ENCODE peak calls at places on chromosome X, in eight cellular contexts. N is fibroblast of villous mesenchyme; Y is PC-3; A is dorsolateral prefrontal cortex; U is psoas muscle; Z is CD8-positive, alpha-beta T cell; P is HFF-Myc; F is HepG2. E is an unnamed sample.

GRCh38 chrX:133246921-133247320 is 28.8 kb upstream of the TFDP3 start:
- DNase-seq in N (no peak), A (no peak), P (no peak), Y (no peak), F (no peak), Z (no peak), U (no peak), E (no peak)

GRCh38 chrX:107775734-107776511 is at the start of gene TSC22D3:
- DNase-seq in U (peak), N (peak), Y (peak), Z (peak), A (peak), F (peak), P (no peak), E (no peak)

GRCh38 chrX:85922821-85923220 is 124.5 kb downstream of the CHM start:
- DNase-seq in Z (no peak), P (no peak), A (no peak), U (no peak), F (no peak), N (peak), Y (peak), E (peak)

GRCh38 chrX:55088795-55089489 is at the start of gene PAGE2:
- DNase-seq in A (no peak), N (no peak), Y (no peak), U (no peak), P (no peak), F (no peak), Z (no peak), E (no peak)

GRCh38 chrX:40085086-40085551 is 12.6 kb downstream of the BCOR start:
- DNase-seq in N (peak), F (no peak), U (no peak), P (no peak), A (no peak), Z (no peak), Y (peak), E (peak)

GRCh38 chrX:257681-258289 is 23.4 kb upstream of the PLCXD1 start:
- DNase-seq in P (no peak), N (no peak), F (peak), Y (no peak), Z (no peak), A (no peak), U (no peak), E (no peak)

GRCh38 chrX:11665144-11666040 is at the start of gene ARHGAP6:
- DNase-seq in P (no peak), F (no peak), Z (no peak), N (peak), U (peak), A (no peak), Y (peak), E (peak)

GRCh38 chrX:68710870-68711576 is 63.6 kb downstream of the STARD8 start:
- DNase-seq in Z (no peak), F (peak), A (no peak), P (no peak), Y (peak), N (peak), U (peak), E (peak)

GRCh38 chrX:8879750-8880149 is 78.6 kb upstream of the FAM9A start:
- DNase-seq in Y (peak), U (no peak), Z (peak), P (no peak), F (peak), A (no peak), N (peak), E (no peak)

GRCh38 chrX:131675596-131676194 is 131.8 kb downstream of the OR13H1 start:
- DNase-seq in F (peak), A (no peak), P (no peak), N (peak), U (no peak), Y (peak), Z (no peak), E (no peak)

GRCh38 chrX:45788941-45789348 is 588.3 kb upstream of the DIPK2B start:
- DNase-seq in A (no peak), Y (no peak), P (no peak), N (no peak), F (no peak), U (peak), Z (no peak), E (no peak)

GRCh38 chrX:21373637-21374162 is 518 bp upstream of the CNKSR2 start:
- DNase-seq in F (no peak), Y (no peak), P (no peak), U (no peak), N (no peak), A (peak), Z (no peak), E (no peak)

GRCh38 chrX:115539841-115540240 is 21.1 kb upstream of the PLS3 start:
- DNase-seq in Z (no peak), Y (no peak), P (no peak), U (no peak), F (no peak), N (peak), A (no peak), E (no peak)

GRCh38 chrX:93422693-93423092 is 250.7 kb downstream of the NAP1L3 start:
- DNase-seq in F (peak), Y (peak), Z (no peak), P (no peak), A (no peak), U (no peak), N (no peak), E (no peak)

GRCh38 chrX:54921427-54922021 is 900 bp downstream of the TRO start:
- DNase-seq in P (peak), F (peak), Y (no peak), Z (peak), N (peak), A (peak), U (peak), E (peak)

GRCh38 chrX:75226280-75226679 is 47.6 kb upstream of the UPRT start:
- DNase-seq in P (no peak), F (no peak), U (no peak), Z (no peak), A (no peak), Y (no peak), N (no peak), E (no peak)

GRCh38 chrX:112866175-112866574 is 25.5 kb upstream of the AMOT start:
- DNase-seq in N (no peak), Z (no peak), A (no peak), Y (peak), U (no peak), F (no peak), P (no peak), E (no peak)

GRCh38 chrX:83759872-83760271 is 101.1 kb upstream of the CYLC1 start:
- DNase-seq in Z (no peak), U (no peak), P (no peak), A (no peak), F (peak), N (no peak), Y (peak), E (no peak)

GRCh38 chrX:39883664-39884063 is 214.1 kb downstream of the BCOR start:
- DNase-seq in N (no peak), Y (no peak), U (no peak), P (no peak), F (no peak), Z (no peak), A (no peak), E (no peak)

GRCh38 chrX:119763175-119763574 is 4.8 kb downstream of the SOWAHD start:
- DNase-seq in N (peak), A (no peak), Z (no peak), Y (no peak), P (no peak), F (no peak), U (no peak), E (peak)

GRCh38 chrX:15151267-15152196 is 118.4 kb downstream of the ASB9 start:
- DNase-seq in N (no peak), U (no peak), A (no peak), P (no peak), Y (peak), F (no peak), Z (peak), E (no peak)

GRCh38 chrX:69038826-69039225 is 126.4 kb downstream of the PJA1 start:
- DNase-seq in Y (no peak), N (no peak), F (no peak), P (no peak), U (no peak), A (no peak), Z (no peak), E (no peak)

GRCh38 chrX:20514358-20514757 is 247.6 kb upstream of the RPS6KA3 start:
- DNase-seq in Y (peak), F (peak), Z (no peak), U (no peak), A (no peak), P (peak), N (peak), E (no peak)

DNA sequence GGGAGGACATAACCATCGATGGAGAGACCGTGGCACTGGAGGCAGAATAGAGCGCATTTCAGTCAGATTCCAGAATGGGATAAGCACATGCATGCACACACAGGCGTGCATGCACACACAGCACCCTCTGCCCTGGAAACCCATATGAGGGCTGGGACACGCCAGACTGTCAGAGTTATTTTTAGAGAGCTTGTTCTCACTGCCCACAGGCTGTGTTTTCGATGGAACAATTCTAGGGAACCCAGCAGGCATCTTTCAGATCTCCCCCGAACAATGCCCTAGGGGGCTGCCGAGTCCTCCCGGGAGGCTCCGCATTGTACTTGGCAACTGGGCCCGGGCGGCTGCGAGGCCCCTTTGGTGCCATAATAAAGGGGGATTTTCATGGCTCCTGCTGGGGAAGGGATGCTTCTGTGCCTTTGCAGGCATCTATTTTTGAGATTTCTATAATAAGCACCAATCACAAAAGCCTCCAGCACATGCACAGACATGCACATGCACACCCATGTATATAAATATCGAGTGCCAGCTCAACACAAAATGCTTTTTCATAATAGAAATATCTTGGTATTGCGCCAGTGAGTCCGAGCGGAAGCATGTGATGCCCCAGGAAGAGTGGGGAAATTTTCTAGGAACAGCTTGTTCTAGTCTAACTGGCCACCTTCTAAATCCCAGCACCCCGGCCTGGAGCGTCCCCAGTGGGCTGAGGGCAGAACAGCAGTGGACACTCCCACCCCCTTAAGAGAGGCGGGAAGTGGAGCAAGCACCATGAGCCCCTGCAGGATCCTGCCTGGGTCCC is 88.6 kb downstream of the PHKA2 start:
- DNase-seq in F (no peak), U (peak), A (no peak), P (no peak), Y (no peak), N (no peak), Z (no peak), E (no peak)
- TF ChIP-seq CTCF in F (no peak), U (peak), A (no peak), P (peak), Y (no peak), N (no peak), Z (no peak), E (peak)

GRCh38 chrX:66021407-66021757 is 18.5 kb downstream of the VSIG4 start:
- DNase-seq in Z (no peak), N (no peak), F (no peak), P (no peak), A (no peak), Y (no peak), U (no peak), E (no peak)

GRCh38 chrX:66024570-66024969 is 15.3 kb downstream of the VSIG4 start:
- DNase-seq in F (no peak), Z (no peak), N (no peak), A (no peak), P (no peak), U (no peak), Y (no peak), E (no peak)

GRCh38 chrX:66023726-66024467 is 16.0 kb downstream of the VSIG4 start:
- DNase-seq in F (no peak), A (no peak), N (no peak), Y (no peak), U (no peak), P (no peak), Z (no peak), E (no peak)

GRCh38 chrX:66021758-66022741 is 17.8 kb downstream of the VSIG4 start:
- DNase-seq in U (no peak), Y (no peak), A (no peak), N (no peak), F (no peak), Z (no peak), P (no peak), E (no peak)

DNA sequence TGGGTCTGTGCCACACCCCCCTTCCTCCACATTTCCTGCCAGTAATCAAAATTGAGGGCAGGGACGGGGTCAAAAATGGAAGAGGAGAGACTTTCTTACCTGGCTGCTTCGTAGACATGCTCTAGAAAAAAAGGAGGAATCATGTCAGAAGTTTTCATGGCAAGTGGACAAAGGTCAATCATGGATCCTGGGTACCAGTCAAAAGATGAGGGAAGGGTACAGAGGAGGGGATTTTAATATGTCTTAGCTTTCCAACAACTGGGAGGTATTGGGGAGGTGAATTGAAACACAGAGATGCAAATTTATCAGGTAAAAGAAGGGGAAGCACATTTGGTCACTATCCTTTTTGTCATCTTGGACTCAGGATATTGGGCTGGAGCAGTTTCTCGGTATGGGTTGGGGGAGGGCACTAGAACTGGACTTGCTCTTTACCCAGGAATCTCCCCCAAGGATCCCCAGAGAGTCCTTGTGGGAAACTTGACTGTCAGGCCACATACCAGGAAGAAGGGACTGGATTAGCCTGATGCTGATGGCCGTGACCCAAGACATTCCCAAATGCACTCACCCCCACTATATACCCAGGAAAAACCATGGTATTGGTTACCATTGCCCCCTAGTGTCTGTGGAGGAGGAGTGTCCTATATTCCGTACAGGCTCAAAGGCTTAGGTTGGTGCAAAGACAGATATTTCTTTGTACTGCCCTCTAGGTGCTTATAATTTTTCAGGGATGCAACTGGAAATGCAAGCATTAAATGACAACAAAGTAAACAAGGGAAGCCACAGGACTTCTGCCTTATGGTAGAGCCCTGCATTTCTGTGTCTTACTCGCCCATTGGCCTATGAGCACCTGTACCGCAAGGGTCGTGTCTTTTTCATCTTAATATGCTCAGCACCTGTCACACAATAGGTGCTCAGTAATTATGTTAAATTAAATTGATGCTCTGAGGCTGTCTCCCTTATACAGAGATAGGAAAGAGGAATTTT is 16.8 kb downstream of the VSIG4 start:
- DNase-seq in Y (peak), A (no peak), N (no peak), U (no peak), F (no peak), Z (no peak), P (no peak), E (no peak)
- TF ChIP-seq CTCF in Y (peak), A (no peak), N (no peak), U (no peak), F (no peak), Z (no peak), P (no peak), E (no peak)

GRCh38 chrX:16822723-16823122 is 36.5 kb downstream of the TXLNG start:
- DNase-seq in Y (peak), U (no peak), N (no peak), Z (no peak), P (no peak), A (no peak), F (no peak), E (no peak)

GRCh38 chrX:16827225-16827624 is 41.0 kb downstream of the TXLNG start:
- DNase-seq in N (no peak), U (no peak), Z (no peak), P (no peak), Y (no peak), F (no peak), A (no peak), E (no peak)

GRCh38 chrX:16828126-16828908 is 41.8 kb downstream of the RBBP7 start:
- DNase-seq in N (peak), Y (no peak), P (no peak), F (no peak), A (no peak), U (no peak), Z (no peak), E (peak)

GRCh38 chrX:16825306-16826035 is 39.2 kb downstream of the TXLNG start:
- DNase-seq in Z (no peak), Y (peak), F (peak), A (no peak), N (peak), P (no peak), U (no peak), E (peak)

GRCh38 chrX:16826207-16826606 is 39.9 kb downstream of the TXLNG start:
- DNase-seq in U (no peak), N (peak), P (no peak), F (peak), Z (no peak), A (no peak), Y (peak), E (peak)
- TF ChIP-seq CTCF in U (peak), N (peak), P (peak), F (peak), Z (peak), A (peak), Y (peak), E (peak)

GRCh38 chrX:48852857-48853256 is 17.4 kb upstream of the PCSK1N start:
- DNase-seq in Z (no peak), P (no peak), F (no peak), N (no peak), Y (no peak), U (no peak), A (no peak), E (no peak)

GRCh38 chrX:48854898-48855297 is 19.5 kb upstream of the PCSK1N start:
- DNase-seq in U (no peak), F (peak), Y (peak), N (peak), A (no peak), P (no peak), Z (no peak), E (no peak)
- TF ChIP-seq CTCF in U (no peak), F (peak), Y (peak), N (peak), A (no peak), P (no peak), Z (no peak), E (peak)